ENCODE peak calls at places on chromosomes 2 and 18, in nine cellular contexts. V, Q, Z, D, U, P, Y, T and L are unnamed samples.

GRCh38 chr2:207895236-207895860 is 125.6 kb upstream of the FZD5 start:
- DNase-seq in V (no peak), Y (no peak), D (no peak), Z (no peak), P (no peak), U (no peak), Q (no peak), T (no peak), L (no peak)

GRCh38 chr2:139917723-139918384 is 1137.7 kb upstream of the NXPH2 start:
- DNase-seq in Y (no peak), Z (no peak), P (no peak), T (no peak), D (no peak), Q (no peak), U (no peak), V (no peak), L (no peak)

GRCh38 chr2:95073856-95074662 is 47.5 kb downstream of the MRPS5 start:
- DNase-seq in U (no peak), Z (no peak), V (no peak), Y (no peak), Q (no peak), P (no peak), D (peak; percentile 66), T (no peak), L (no peak)

GRCh38 chr2:199804831-199805230 is 46.2 kb downstream of the FTCDNL1 start:
- DNase-seq in U (no peak), Q (no peak), D (peak; percentile 62), Z (no peak), Y (no peak), T (no peak), P (no peak), V (no peak), L (no peak)

GRCh38 chr2:68318686-68319396 is 908 bp downstream of the CNRIP1 start:
- DNase-seq in Y (peak; percentile 82), T (no peak), Q (no peak), Z (no peak), V (peak; percentile 51), U (peak; percentile 21), D (no peak), P (no peak), L (peak; percentile 43)

GRCh38 chr2:137168564-137168963 is 403.2 kb downstream of the THSD7B start:
- DNase-seq in Y (no peak), T (no peak), U (no peak), Z (no peak), Q (no peak), P (no peak), V (no peak), D (no peak), L (no peak)

GRCh38 chr2:64311948-64312621 is 141.9 kb upstream of the LGALSL start:
- DNase-seq in Q (peak; percentile 79), D (peak; percentile 98), V (peak; percentile 84), T (peak; percentile 59), Y (no peak), P (no peak), Z (peak; percentile 89), U (peak; percentile 89), L (peak; percentile 82)

GRCh38 chr18:24502621-24503020 is 42.2 kb downstream of the HRH4 start:
- DNase-seq in T (no peak), Z (no peak), U (no peak), P (no peak), Y (no peak), D (no peak), V (no peak), Q (no peak), L (no peak)

GRCh38 chr2:39730685-39731302 is 48.3 kb downstream of the THUMPD2 start:
- DNase-seq in T (peak; percentile 60), Y (no peak), D (peak; percentile 56), U (no peak), V (no peak), Z (no peak), Q (no peak), P (peak; percentile 30), L (no peak)

GRCh38 chr2:199111461-199111860 is 346.3 kb downstream of the SATB2 start:
- DNase-seq in U (no peak), T (no peak), Q (no peak), D (no peak), P (no peak), Z (no peak), V (no peak), Y (no peak), L (no peak)

DNA sequence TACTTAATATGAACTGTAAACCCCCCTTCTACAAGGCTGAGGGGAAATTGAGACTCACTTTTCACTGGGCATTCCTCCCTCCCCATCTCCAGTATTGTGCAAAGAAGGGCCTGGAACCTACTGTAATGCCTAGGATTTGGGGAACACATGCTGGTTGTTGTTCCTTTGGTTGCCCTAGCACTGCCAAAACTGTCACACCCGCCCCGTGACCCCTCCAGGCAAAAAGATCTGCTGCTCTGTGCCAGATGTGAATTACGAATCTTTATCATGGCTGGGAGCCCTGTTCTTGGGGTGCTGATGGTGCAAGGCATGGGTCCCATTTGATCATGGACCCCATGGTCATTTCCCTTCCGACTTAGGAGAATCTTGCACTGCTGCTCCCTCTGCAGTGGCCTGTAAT is 95.4 kb downstream of the CABLES1 start:
- DNase-seq in Y (no peak), Q (no peak), D (no peak), P (no peak), U (no peak), Z (peak; percentile 87), V (peak; percentile 62), T (no peak), L (peak; percentile 84)
- H3K4me1 ChIP-seq in Y (peaks cover 52% of the 10 kb centered on the region), Q (peaks cover 13% of the 10 kb centered on the region), D (peaks cover 32% of the 10 kb centered on the region), P (peaks cover 39% of the 10 kb centered on the region), U (peaks cover 48% of the 10 kb centered on the region), Z (peaks cover 59% of the 10 kb centered on the region), V (peaks cover 3% of the 10 kb centered on the region), T (peaks cover 80% of the 10 kb centered on the region), L (peaks cover 41% of the 10 kb centered on the region)

GRCh38 chr2:54609241-54609640 is 114.2 kb upstream of the EML6 start:
- DNase-seq in Q (no peak), U (no peak), T (no peak), P (no peak), D (no peak), Z (no peak), Y (no peak), V (no peak), L (no peak)

GRCh38 chr2:54606393-54606973 is 117.0 kb upstream of the EML6 start:
- DNase-seq in Q (no peak), D (no peak), Z (no peak), V (no peak), U (no peak), P (no peak), Y (no peak), T (no peak), L (no peak)

GRCh38 chr2:54609647-54610046 is 113.8 kb upstream of the EML6 start:
- DNase-seq in T (no peak), V (no peak), D (no peak), U (no peak), Q (no peak), Z (no peak), Y (no peak), P (no peak), L (no peak)

GRCh38 chr2:54605836-54606235 is 117.6 kb upstream of the EML6 start:
- DNase-seq in Z (no peak), V (no peak), U (no peak), Q (no peak), T (no peak), Y (no peak), D (no peak), P (no peak), L (no peak)

DNA sequence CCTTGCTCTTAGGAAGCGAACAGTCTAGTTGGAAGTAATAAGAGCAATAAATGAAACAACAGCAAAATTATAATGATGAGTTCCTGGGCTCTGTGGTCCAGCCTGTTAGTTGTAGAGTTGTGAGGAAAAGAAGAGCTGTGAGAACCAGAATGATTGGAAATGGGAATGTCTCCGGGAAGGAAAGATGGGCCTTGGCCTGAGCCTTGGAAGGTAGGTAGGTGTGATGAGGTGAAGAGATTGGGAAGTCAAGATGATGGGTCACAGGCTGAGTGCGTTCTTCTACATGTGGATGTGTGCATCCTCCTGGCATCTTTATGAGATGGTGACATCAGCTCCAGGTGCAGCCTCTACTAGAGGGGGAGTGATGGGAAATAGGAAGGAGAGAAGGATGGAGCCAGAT is 115.2 kb upstream of the EML6 start:
- DNase-seq in V (no peak), P (no peak), T (no peak), D (no peak), Y (no peak), Z (no peak), Q (no peak), U (no peak), L (no peak)
- H3K9me3 ChIP-seq in V (no peaks in the 10 kb centered on the region), P (no peaks in the 10 kb centered on the region), T (no peaks in the 10 kb centered on the region), D (no peaks in the 10 kb centered on the region), Y (no peaks in the 10 kb centered on the region), Z (no peaks in the 10 kb centered on the region), Q (no peaks in the 10 kb centered on the region), U (no peaks in the 10 kb centered on the region), L (no peaks in the 10 kb centered on the region)

GRCh38 chr18:74124642-74125041 is 23.0 kb downstream of the FBXO15 start:
- DNase-seq in D (no peak), Z (no peak), V (no peak), Q (no peak), P (no peak), Y (no peak), U (no peak), T (no peak), L (no peak)

GRCh38 chr18:74128114-74128513 is 19.5 kb downstream of the FBXO15 start:
- DNase-seq in Z (no peak), T (no peak), Y (no peak), P (no peak), U (no peak), D (no peak), Q (no peak), V (no peak), L (no peak)

GRCh38 chr18:74123200-74123599 is 24.4 kb downstream of the FBXO15 start:
- DNase-seq in P (no peak), U (no peak), Y (no peak), D (no peak), T (no peak), Z (no peak), Q (no peak), V (no peak), L (no peak)

GRCh38 chr18:74127483-74127750 is 20.2 kb downstream of the FBXO15 start:
- DNase-seq in V (no peak), Y (no peak), Z (no peak), U (no peak), D (no peak), Q (no peak), T (no peak), P (no peak), L (no peak)

GRCh38 chr18:74126684-74127482 is 20.8 kb downstream of the FBXO15 start:
- DNase-seq in Y (no peak), V (no peak), T (no peak), U (no peak), Z (no peak), D (no peak), P (no peak), Q (no peak), L (no peak)
- H3K27ac ChIP-seq in Y (no peak overlapping the region), V (no peak overlapping the region), T (no peak overlapping the region), U (no peak overlapping the region), Z (no peak overlapping the region), D (no peak overlapping the region), P (no peak overlapping the region), Q (no peak overlapping the region), L (no peak overlapping the region)

DNA sequence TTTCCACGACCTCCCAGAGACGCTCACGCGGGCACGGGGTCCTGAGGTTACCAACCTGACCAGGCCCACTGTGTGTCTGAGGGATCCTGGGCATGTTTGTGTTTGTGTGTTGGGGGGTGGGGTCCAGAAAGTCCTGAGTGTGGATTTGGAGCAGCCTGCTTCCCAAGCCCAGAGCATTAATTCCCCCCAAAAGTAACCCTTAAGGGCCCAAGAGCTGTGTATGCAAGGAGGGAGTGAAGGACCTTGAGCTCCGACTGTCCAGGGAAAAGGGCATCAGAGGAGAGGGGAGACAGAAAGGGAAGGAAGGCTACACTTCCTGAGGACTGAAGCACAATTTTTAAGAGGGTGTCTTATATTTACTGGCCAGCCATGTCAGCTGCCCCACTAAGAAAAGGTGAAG is 5.2 kb upstream of the SIX3 start:
- DNase-seq in P (no peak), Y (no peak), T (no peak), D (no peak), Z (no peak), V (no peak), U (no peak), Q (no peak), L (no peak)
- H3K4me1 ChIP-seq in P (no peaks in the 10 kb centered on the region), Y (peaks cover 35% of the 10 kb centered on the region), T (no peaks in the 10 kb centered on the region), D (no peaks in the 10 kb centered on the region), Z (peaks cover 62% of the 10 kb centered on the region), V (no peaks in the 10 kb centered on the region), U (peaks cover 67% of the 10 kb centered on the region), Q (peaks cover 54% of the 10 kb centered on the region), L (peaks cover 55% of the 10 kb centered on the region)